ENCODE peak calls at places on chromosomes 13 and 19, in six cellular contexts. I is HCT116, A is mucosa of descending colon, E is RWPE2, X is OCI-LY7, D is psoas muscle. U is an unnamed sample.

GRCh38 chr13:40148103-40148502 is 492.6 kb downstream of the COG6 start:
- DNase-seq in I (no peak), A (no peak), E (no peak), X (no peak), D (no peak), U (no peak)

GRCh38 chr13:29954082-29955043 is 103.9 kb upstream of the UBL3 start:
- DNase-seq in I (no peak), A (no peak), E (no peak), X (no peak), D (no peak), U (no peak)

GRCh38 chr19:5154129-5154798 is 185.4 kb downstream of the KDM4B start:
- DNase-seq in I (no peak), A (no peak), E (no peak), X (peak), D (no peak), U (no peak)

GRCh38 chr13:73056054-73056962 is 2.5 kb upstream of the KLF5 start:
- DNase-seq in I (peak), A (no peak), E (no peak), X (no peak), D (no peak), U (peak)

GRCh38 chr13:26067601-26068000 is 15.8 kb upstream of the SHISA2 start:
- DNase-seq in I (no peak), A (no peak), E (no peak), X (no peak), D (no peak), U (no peak)

GRCh38 chr13:51364404-51365008 is 25.0 kb downstream of the SERPINE3 start:
- DNase-seq in I (no peak), A (no peak), E (no peak), X (no peak), D (no peak), U (peak)

GRCh38 chr19:10226376-10227214 is 4.5 kb downstream of the S1PR2 start:
- DNase-seq in I (no peak), A (peak), E (no peak), X (no peak), D (peak), U (peak)

GRCh38 chr13:32585625-32586021 is 629 bp upstream of the PDS5B start:
- DNase-seq in I (no peak), A (no peak), E (no peak), X (peak), D (no peak), U (no peak)

GRCh38 chr13:33466262-33466661 is 180.7 kb upstream of the STARD13 start:
- DNase-seq in I (no peak), A (no peak), E (no peak), X (no peak), D (no peak), U (no peak)

GRCh38 chr13:29918845-29919244 is 68.4 kb upstream of the UBL3 start:
- DNase-seq in I (no peak), A (no peak), E (no peak), X (no peak), D (no peak), U (no peak)

GRCh38 chr13:86447479-86447878 is 648.3 kb upstream of the SLITRK6 start:
- DNase-seq in I (no peak), A (no peak), E (no peak), X (no peak), D (no peak), U (no peak)

GRCh38 chr19:21568816-21569496 is 63.6 kb downstream of the ZNF429 start:
- DNase-seq in I (no peak), A (no peak), E (no peak), X (no peak), D (peak), U (no peak)

GRCh38 chr19:46487802-46488445 is 7.7 kb downstream of the PNMA8B start:
- DNase-seq in I (peak), A (no peak), E (peak), X (peak), D (peak), U (no peak)

GRCh38 chr19:10808937-10809655 is 26.9 kb downstream of the TMED1 start:
- DNase-seq in I (peak), A (no peak), E (no peak), X (no peak), D (no peak), U (no peak)

GRCh38 chr19:50796128-50796633 is 6.0 kb downstream of the ACP4 start:
- DNase-seq in I (no peak), A (no peak), E (no peak), X (peak), D (no peak), U (no peak)

GRCh38 chr19:17944301-17944700 is 11.5 kb downstream of the CCDC124 start:
- DNase-seq in I (no peak), A (no peak), E (no peak), X (no peak), D (no peak), U (peak)

GRCh38 chr19:3942790-3943409 is 10.0 kb downstream of the NMRK2 start:
- DNase-seq in I (no peak), A (no peak), E (no peak), X (no peak), D (peak), U (no peak)

GRCh38 chr13:23637813-23638212 is 67.6 kb downstream of the TNFRSF19 start:
- DNase-seq in I (no peak), A (no peak), E (no peak), X (no peak), D (no peak), U (no peak)

GRCh38 chr19:23527797-23528196 is 132.5 kb upstream of the ZNF91 start:
- DNase-seq in I (no peak), A (no peak), E (no peak), X (peak), D (no peak), U (no peak)

GRCh38 chr19:42091300-42092266 is 15.6 kb downstream of the ZNF574 start:
- DNase-seq in I (no peak), A (no peak), E (no peak), X (no peak), D (no peak), U (no peak)

GRCh38 chr19:7927605-7928333 is 1.8 kb upstream of the CTXN1 start:
- DNase-seq in I (no peak), A (peak), E (peak), X (no peak), D (peak), U (no peak)

GRCh38 chr19:10189631-10190425 is 4.9 kb downstream of the DNMT1 start:
- DNase-seq in I (no peak), A (no peak), E (no peak), X (no peak), D (no peak), U (no peak)

GRCh38 chr13:96898855-96899254 is 95.4 kb downstream of the OXGR1 start:
- DNase-seq in I (no peak), A (no peak), E (no peak), X (no peak), D (no peak), U (no peak)

GRCh38 chr13:29081036-29081435 is 260.9 kb downstream of the MTUS2 start:
- DNase-seq in I (no peak), A (no peak), E (no peak), X (peak), D (no peak), U (no peak)

GRCh38 chr13:111271186-111271698 is 49.2 kb upstream of the TEX29 start:
- DNase-seq in I (no peak), A (no peak), E (no peak), X (no peak), D (no peak), U (no peak)

GRCh38 chr19:39951065-39951650 is 16.7 kb upstream of the FCGBP start:
- DNase-seq in I (no peak), A (no peak), E (no peak), X (no peak), D (no peak), U (no peak)

GRCh38 chr19:46173886-46174475 is 25.9 kb downstream of the IGFL2 start:
- DNase-seq in I (no peak), A (no peak), E (no peak), X (no peak), D (no peak), U (no peak)

GRCh38 chr19:17402982-17403855 is 2.2 kb downstream of the BST2 start:
- DNase-seq in I (no peak), A (no peak), E (no peak), X (peak), D (no peak), U (no peak)

GRCh38 chr19:39138221-39139211 is 12.9 kb downstream of the PAK4 start:
- DNase-seq in I (no peak), A (no peak), E (no peak), X (no peak), D (no peak), U (no peak)

GRCh38 chr19:5024282-5024681 is 55.4 kb downstream of the KDM4B start:
- DNase-seq in I (no peak), A (no peak), E (no peak), X (no peak), D (peak), U (no peak)

GRCh38 chr19:47765522-47766358 is 12.8 kb upstream of the SELENOW start:
- DNase-seq in I (no peak), A (no peak), E (no peak), X (peak), D (peak), U (no peak)

GRCh38 chr19:18519962-18520847 is 1.7 kb downstream of the ELL start:
- DNase-seq in I (peak), A (peak), E (no peak), X (peak), D (peak), U (no peak)

GRCh38 chr19:8184274-8184673 is 24.9 kb upstream of the CERS4 start:
- DNase-seq in I (no peak), A (no peak), E (no peak), X (no peak), D (no peak), U (no peak)

GRCh38 chr19:27780367-27781065 is 1432.4 kb downstream of the UQCRFS1 start:
- DNase-seq in I (no peak), A (no peak), E (no peak), X (no peak), D (no peak), U (no peak)

GRCh38 chr13:49563513-49563912 is 21.8 kb downstream of the RCBTB1 start:
- DNase-seq in I (no peak), A (no peak), E (no peak), X (no peak), D (no peak), U (no peak)

GRCh38 chr13:43132911-43133310 is 109.5 kb downstream of the DNAJC15 start:
- DNase-seq in I (no peak), A (no peak), E (no peak), X (peak), D (no peak), U (no peak)

GRCh38 chr19:58558066-58558622 is at the start of gene UBE2M:
- DNase-seq in I (no peak), A (peak), E (no peak), X (peak), D (peak), U (no peak)

GRCh38 chr13:51453308-51453958 is 597 bp upstream of the INTS6 start:
- DNase-seq in I (no peak), A (peak), E (peak), X (peak), D (peak), U (no peak)

DNA sequence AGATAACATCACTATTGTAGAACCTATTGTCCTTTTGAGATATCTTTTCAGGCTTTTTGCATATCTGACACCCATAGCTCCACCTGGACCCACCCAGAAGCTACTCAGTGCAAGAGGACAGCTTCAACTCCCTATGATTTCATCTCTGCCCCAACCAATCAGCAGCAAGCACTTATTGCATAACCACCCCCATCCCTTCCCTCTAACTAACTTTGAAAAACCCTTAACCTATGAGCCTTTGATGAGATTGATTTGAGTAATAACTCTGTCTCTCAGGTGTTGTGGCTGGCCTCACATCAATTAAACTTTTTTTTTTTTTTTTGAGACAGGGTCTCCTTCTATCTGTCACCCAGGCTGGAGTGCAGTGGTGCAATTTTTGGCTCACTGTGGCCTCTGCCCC is 13.4 kb upstream of the MTRF1 start:
- DNase-seq in I (no peak), A (no peak), E (no peak), X (no peak), D (no peak), U (no peak)
- TF ChIP-seq CTCF in I (no peak), A (no peak), E (no peak), X (no peak), D (no peak), U (no peak)

DNA sequence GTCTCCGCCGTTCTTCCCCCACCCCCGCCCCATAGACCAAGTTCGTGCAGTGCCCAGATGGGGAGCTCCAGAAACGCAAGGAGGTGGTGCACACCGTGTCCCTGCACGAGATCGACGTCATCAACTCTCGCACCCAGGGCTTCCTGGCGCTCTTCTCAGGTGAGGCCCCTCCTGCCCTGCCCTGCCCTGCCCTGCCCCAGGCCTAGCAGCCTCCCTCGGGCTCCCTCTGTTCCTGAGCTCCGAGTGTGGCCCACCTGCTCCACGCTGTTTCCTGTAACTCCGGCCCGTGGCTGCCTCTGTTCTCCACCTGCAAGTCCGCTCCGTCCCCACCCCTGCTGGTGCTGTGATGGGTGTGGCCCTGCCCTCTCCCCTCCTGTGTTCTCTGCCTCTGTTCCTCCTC is 6.4 kb downstream of the LHB start:
- DNase-seq in I (no peak), A (no peak), E (no peak), X (no peak), D (no peak), U (no peak)
- H3K4me3 ChIP-seq in I (no peak), A (no peak), E (no peak), X (no peak), D (no peak), U (no peak)

DNA sequence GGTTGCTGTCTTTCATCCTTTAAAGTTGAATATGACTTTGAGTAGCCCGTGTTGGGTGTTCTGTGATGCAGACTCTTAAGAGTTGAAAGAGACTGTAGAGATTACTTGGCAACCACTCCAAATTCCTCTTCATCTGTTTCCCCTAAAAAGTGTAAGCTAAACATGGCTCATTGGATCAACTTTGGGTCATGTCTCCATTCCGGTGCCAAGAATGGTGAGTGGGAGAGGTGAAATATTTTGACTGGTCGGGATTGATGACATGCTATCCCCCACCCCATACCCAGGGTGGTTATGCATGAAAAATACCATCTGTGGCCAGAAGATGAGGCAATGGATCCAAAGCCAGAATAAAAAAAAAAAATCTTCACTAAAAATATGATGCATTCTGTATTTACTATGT is 281.3 kb upstream of the SOX21 start:
- DNase-seq in I (no peak), A (no peak), E (no peak), X (no peak), D (no peak), U (no peak)
- TF ChIP-seq CTCF in I (no peak), A (no peak), E (no peak), X (no peak), D (no peak), U (no peak)

DNA sequence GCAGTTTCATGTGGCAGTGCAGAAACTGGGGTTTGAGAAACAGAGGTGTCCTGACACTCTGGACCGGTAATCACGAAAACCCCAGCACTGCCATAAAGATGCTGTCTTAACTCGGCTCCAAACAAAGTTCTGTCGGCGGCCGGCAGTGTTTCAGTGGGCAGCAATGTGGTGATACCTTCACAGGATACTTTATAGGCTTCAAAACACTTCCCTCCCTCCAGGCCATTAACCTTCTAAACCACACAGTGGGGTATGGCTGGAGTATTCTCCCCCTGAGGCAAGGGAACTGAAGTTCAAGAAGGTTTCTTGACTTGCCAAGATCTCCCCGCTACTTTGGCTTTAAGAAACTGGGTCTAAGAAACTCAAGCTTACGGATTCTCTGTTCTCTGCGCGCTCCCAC is 1.1 kb downstream of the RUBCNL start:
- DNase-seq in I (no peak), A (no peak), E (no peak), X (peak), D (no peak), U (no peak)
- H3K4me3 ChIP-seq in I (no peak), A (no peak), E (no peak), X (peak), D (peak), U (no peak)

DNA sequence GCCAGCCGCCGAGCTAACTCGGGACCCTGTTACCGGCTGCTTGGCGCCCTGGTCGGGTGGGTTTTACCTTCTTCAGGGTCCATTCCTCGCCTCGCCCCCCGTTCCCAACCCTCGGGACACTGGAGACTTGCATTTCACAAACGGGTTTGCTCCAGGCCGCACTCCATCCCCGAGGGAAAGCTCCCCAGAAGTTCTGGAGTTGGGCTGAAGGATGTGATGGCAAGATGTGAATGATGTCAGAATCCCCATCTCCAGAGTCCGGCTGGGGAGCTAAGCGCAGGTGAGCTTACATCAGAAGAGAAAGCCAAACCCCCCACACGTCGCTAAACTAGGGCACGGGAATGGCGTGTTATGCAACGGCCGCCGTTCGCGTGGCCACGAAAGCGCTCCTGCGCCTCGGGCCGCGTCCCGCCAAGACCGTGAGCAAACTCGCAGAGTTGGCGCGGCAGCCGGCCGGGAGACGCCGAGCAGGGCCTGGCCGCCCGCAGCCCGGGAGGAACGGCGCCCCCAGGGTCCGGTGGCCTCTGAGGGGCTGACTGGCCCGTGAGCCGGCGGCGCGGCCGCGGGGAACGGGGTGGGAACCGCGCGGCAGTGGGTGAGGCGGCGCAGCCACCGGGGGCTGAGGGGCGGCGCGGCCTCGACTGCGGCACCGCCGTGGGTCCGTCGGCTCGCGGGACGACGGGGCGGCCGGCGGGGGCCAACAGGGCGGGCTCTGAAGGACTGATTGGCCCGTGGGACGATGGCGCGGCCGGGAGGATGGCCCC is 1.1 kb downstream of the LATS2 start:
- DNase-seq in I (no peak), A (peak), E (no peak), X (no peak), D (peak), U (no peak)
- TF ChIP-seq CTCF in I (no peak), A (no peak), E (no peak), X (no peak), D (no peak), U (no peak)

GRCh38 chr19:1239796-1240737 is 1.5 kb upstream of the ATP5F1D start:
- DNase-seq in I (peak), A (peak), E (no peak), X (peak), D (peak), U (no peak)

GRCh38 chr19:1238373-1239303 is 833 bp upstream of the CBARP start:
- DNase-seq in I (no peak), A (no peak), E (no peak), X (no peak), D (no peak), U (no peak)

GRCh38 chr19:1239420-1239795 is 1.6 kb upstream of the CBARP start:
- DNase-seq in I (no peak), A (no peak), E (no peak), X (no peak), D (no peak), U (no peak)

GRCh38 chr19:1241417-1242095 is at the start of gene ATP5F1D:
- DNase-seq in I (no peak), A (peak), E (peak), X (peak), D (peak), U (no peak)

GRCh38 chr19:1240925-1241324 is 626 bp upstream of the ATP5F1D start:
- DNase-seq in I (no peak), A (no peak), E (no peak), X (no peak), D (no peak), U (no peak)
- H3K4me3 ChIP-seq in I (peak), A (no peak), E (no peak), X (peak), D (peak), U (peak)

GRCh38 chr13:79062291-79062690 is 343.8 kb downstream of the RBM26 start:
- DNase-seq in I (no peak), A (no peak), E (no peak), X (no peak), D (no peak), U (no peak)

GRCh38 chr13:79051472-79051871 is 354.6 kb downstream of the RBM26 start:
- DNase-seq in I (no peak), A (no peak), E (no peak), X (no peak), D (no peak), U (no peak)

GRCh38 chr13:79060216-79060615 is 345.8 kb downstream of the RBM26 start:
- DNase-seq in I (no peak), A (no peak), E (no peak), X (no peak), D (no peak), U (no peak)

GRCh38 chr13:79056706-79057105 is 349.3 kb downstream of the RBM26 start:
- DNase-seq in I (no peak), A (no peak), E (no peak), X (no peak), D (no peak), U (no peak)
- TF ChIP-seq CTCF in I (peak), A (no peak), E (peak), X (no peak), D (no peak), U (no peak)

DNA sequence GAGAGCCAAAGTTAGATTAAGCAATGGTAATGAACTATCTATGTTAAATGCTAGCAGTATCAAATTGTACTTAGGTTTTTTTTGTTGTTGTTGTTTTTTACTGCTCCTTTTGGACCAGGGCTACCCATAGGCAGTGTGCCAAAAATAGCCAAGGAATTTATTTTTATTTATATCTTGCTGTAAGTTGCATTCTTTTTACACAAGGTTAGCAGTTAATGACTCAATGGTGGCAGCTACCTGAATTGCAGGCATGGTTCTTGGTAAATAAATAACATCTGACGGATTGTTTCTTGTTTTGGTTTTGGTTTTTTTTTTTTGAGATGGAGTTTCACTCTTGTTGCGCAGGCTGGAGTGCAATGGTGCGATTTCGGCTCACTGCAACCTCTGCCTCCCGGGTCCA is 194.8 kb upstream of the TSC22D1 start:
- DNase-seq in I (no peak), A (no peak), E (no peak), X (no peak), D (no peak), U (no peak)
- H3K4me3 ChIP-seq in I (no peak), A (no peak), E (no peak), X (no peak), D (no peak), U (no peak)